ENCODE peak calls at places on chromosomes 5 and 9, in seven cellular contexts. E is heart right ventricle, O is PC-3, G is pancreas, K is mammary epithelial cell, A is psoas muscle, C is IMR-90. J is an unnamed sample.

GRCh38 chr9:18543406-18543965 is 69.5 kb downstream of the ADAMTSL1 start:
- DNase-seq in K (peak; percentile 58), O (peak; percentile 81), G (no peak), E (no peak), C (peak; percentile 76), A (no peak), J (peak; percentile 44)

GRCh38 chr9:81028504-81028903 is 660.8 kb downstream of the TLE1 start:
- DNase-seq in E (no peak), O (peak; percentile 91), C (peak; percentile 97), G (no peak), A (no peak), K (peak; percentile 96), J (no peak)

GRCh38 chr5:150278046-150278760 is 11.4 kb downstream of the CAMK2A start:
- DNase-seq in K (no peak), G (no peak), C (peak; percentile 40), E (no peak), O (no peak), A (no peak), J (no peak)

GRCh38 chr9:85703398-85703797 is 38.4 kb downstream of the AGTPBP1 start:
- DNase-seq in G (no peak), E (no peak), C (no peak), O (no peak), K (peak; percentile 19), A (no peak), J (no peak)

GRCh38 chr9:15909297-15909696 is 356.5 kb downstream of the CCDC171 start:
- DNase-seq in E (no peak), C (peak; percentile 11), K (peak; percentile 42), O (no peak), A (no peak), G (no peak), J (no peak)

GRCh38 chr9:79266986-79267385 is 304.8 kb upstream of the TLE4 start:
- DNase-seq in C (peak; percentile 46), K (no peak), A (no peak), G (no peak), O (no peak), E (no peak), J (no peak)

GRCh38 chr9:131631254-131631653 is 85.9 kb downstream of the PRRT1B start:
- DNase-seq in K (no peak), G (no peak), E (no peak), A (no peak), O (no peak), C (no peak), J (no peak)

GRCh38 chr5:177124486-177124991 is 9.0 kb upstream of the NSD1 start:
- DNase-seq in G (no peak), E (no peak), O (peak; percentile 49), C (no peak), A (no peak), K (no peak), J (peak; percentile 3)

GRCh38 chr5:140882591-140882899 is 621 bp downstream of the PCDHA13 start:
- DNase-seq in E (no peak), K (peak; percentile 49), G (no peak), A (no peak), O (peak; percentile 81), C (no peak), J (no peak)

GRCh38 chr5:51983161-51983560 is 599.9 kb downstream of the ISL1 start:
- DNase-seq in E (no peak), A (no peak), O (no peak), G (no peak), C (no peak), K (no peak), J (no peak)

GRCh38 chr9:123399803-123400378 is 43.9 kb downstream of the CRB2 start:
- DNase-seq in E (no peak), G (no peak), C (no peak), O (peak; percentile 10), A (no peak), K (no peak), J (no peak)

GRCh38 chr5:115377468-115378217 is 81.2 kb upstream of the CCDC112 start:
- DNase-seq in C (peak; percentile 94), O (peak; percentile 86), K (peak; percentile 66), G (no peak), E (peak; percentile 24), A (no peak), J (no peak)

GRCh38 chr5:168313596-168314204 is 22.3 kb downstream of the WWC1 start:
- DNase-seq in K (no peak), G (no peak), O (no peak), A (no peak), C (no peak), E (no peak), J (no peak)

GRCh38 chr9:130636648-130637020 is 27.8 kb upstream of the PRDM12 start:
- DNase-seq in K (no peak), E (no peak), G (no peak), A (no peak), O (no peak), C (no peak), J (no peak)

GRCh38 chr9:132595319-132595718 is 12.9 kb downstream of the BARHL1 start:
- DNase-seq in C (no peak), A (no peak), O (no peak), E (no peak), K (no peak), G (no peak), J (no peak)

GRCh38 chr5:132237141-132237540 is 9.5 kb upstream of the P4HA2 start:
- DNase-seq in C (peak; percentile 39), O (no peak), K (no peak), A (no peak), G (peak; percentile 5), E (no peak), J (peak; percentile 46)

DNA sequence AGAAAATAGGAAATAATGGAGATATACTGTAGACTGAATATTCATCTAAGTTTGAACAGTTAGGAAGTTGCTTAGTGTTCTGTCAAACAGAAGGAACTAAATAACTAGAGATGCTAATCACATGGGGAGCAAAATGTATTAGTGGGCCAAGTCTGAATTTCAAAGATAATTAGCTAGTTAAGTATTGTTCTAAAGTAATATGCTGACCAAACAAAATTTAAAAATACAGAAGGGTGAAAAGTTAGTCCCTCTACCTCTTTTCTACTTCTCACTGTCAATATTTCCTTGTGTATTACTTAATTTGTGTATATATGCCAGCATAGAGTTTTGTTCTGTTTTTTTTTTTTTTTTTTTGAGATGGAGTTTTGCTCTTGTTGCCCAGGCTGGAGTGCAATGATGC is 4.0 kb downstream of the MCCC2 start:
- DNase-seq in C (no peak), K (no peak), A (no peak), G (no peak), O (no peak), E (no peak), J (no peak)
- H3K4me1 ChIP-seq in C (peaks cover 2% of the 10 kb centered on the region), K (peaks cover 13% of the 10 kb centered on the region), A (peaks cover 14% of the 10 kb centered on the region), G (no peaks in the 10 kb centered on the region), O (peaks cover 20% of the 10 kb centered on the region), E (peaks cover 7% of the 10 kb centered on the region), J (peaks cover 6% of the 10 kb centered on the region)

GRCh38 chr9:94033383-94033782 is 50.9 kb upstream of the PTPDC1 start:
- DNase-seq in K (no peak), C (no peak), O (no peak), A (no peak), G (no peak), E (no peak), J (no peak)

GRCh38 chr9:94031380-94031779 is 52.9 kb upstream of the PTPDC1 start:
- DNase-seq in K (no peak), G (no peak), A (no peak), O (no peak), E (no peak), C (no peak), J (no peak)

GRCh38 chr9:94029932-94030317 is 54.3 kb upstream of the PTPDC1 start:
- DNase-seq in E (no peak), K (no peak), A (no peak), G (no peak), C (no peak), O (no peak), J (no peak)

GRCh38 chr9:94030318-94031179 is 53.7 kb upstream of the PTPDC1 start:
- DNase-seq in O (peak; percentile 81), A (peak; percentile 90), E (peak; percentile 88), G (peak; percentile 85), K (peak; percentile 85), C (peak; percentile 79), J (peak; percentile 92)

GRCh38 chr9:94031946-94032345 is 52.3 kb upstream of the PTPDC1 start:
- DNase-seq in G (no peak), E (no peak), O (no peak), K (no peak), A (no peak), C (no peak), J (no peak)
- H3K4me3 ChIP-seq in G (peak overlapping the region; percentile 83), E (peak overlapping the region; percentile 97), O (peak overlapping the region; percentile 86), K (no peak overlapping the region), A (peak overlapping the region; percentile 88), C (no peak overlapping the region), J (no peak overlapping the region)

GRCh38 chr5:91118802-91119201 is 264.3 kb downstream of the ARRDC3 start:
- DNase-seq in C (peak; percentile 35), A (no peak), G (no peak), O (no peak), K (no peak), E (no peak), J (no peak)

GRCh38 chr5:91111473-91112238 is 271.5 kb downstream of the ARRDC3 start:
- DNase-seq in C (no peak), E (no peak), K (no peak), G (no peak), A (no peak), O (no peak), J (no peak)

GRCh38 chr5:91119265-91119664 is 263.9 kb downstream of the ARRDC3 start:
- DNase-seq in G (no peak), C (no peak), K (no peak), E (no peak), A (no peak), O (no peak), J (no peak)

GRCh38 chr5:91110709-91111108 is 272.4 kb downstream of the ARRDC3 start:
- DNase-seq in O (no peak), A (no peak), C (peak; percentile 35), E (no peak), K (no peak), G (no peak), J (no peak)

GRCh38 chr5:91114658-91115057 is 268.5 kb downstream of the ARRDC3 start:
- DNase-seq in C (no peak), K (no peak), G (no peak), E (no peak), A (no peak), O (no peak), J (no peak)
- H3K27ac ChIP-seq in C (no peak overlapping the region), K (no peak overlapping the region), G (no peak overlapping the region), E (peak overlapping the region; percentile 63), A (no peak overlapping the region), O (no peak overlapping the region), J (no peak overlapping the region)

DNA sequence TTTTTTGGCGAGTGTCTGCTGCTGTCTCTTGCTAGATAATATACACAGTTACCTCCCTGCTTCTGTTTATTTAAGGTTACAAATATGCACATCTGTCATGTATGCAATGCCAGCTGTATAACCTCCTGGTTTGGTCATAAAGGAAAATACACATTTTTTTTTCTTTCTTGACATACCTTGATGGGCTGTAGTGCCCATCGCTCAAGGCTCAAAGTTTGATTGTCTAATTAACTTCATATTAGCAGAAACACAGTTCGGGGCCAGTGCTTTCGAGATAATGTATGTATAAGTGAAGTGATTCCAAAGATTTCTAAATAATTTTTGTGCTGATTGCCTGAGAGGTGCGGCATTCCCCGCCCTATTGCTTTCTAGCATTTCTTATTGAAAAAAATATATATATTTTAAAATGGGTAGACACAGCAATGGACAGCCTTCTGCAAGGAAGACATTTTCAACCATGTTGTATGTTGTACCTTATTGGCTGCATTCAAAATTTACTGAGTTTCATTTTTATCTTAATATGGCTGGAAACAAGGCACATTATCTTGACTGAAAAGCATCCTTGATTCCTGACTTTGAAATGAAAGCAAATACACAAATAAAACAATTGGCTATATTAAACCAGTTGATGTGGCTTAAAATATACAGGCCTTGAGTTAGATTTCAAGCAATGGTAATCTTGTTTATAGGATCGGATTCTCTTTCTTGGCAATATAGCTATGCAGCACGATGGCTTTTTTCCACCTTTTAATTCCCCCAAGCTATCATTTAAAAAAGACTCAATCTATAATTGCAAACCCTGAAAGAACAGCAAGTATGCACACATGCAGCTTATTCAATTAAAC is 206.1 kb downstream of the MEF2C start:
- DNase-seq in K (no peak), C (no peak), O (no peak), G (no peak), A (no peak), E (no peak), J (no peak)
- H3K4me1 ChIP-seq in K (peaks cover 17% of the 10 kb centered on the region), C (no peaks in the 10 kb centered on the region), O (peaks cover 6% of the 10 kb centered on the region), G (no peaks in the 10 kb centered on the region), A (peaks cover 21% of the 10 kb centered on the region), E (peaks cover 30% of the 10 kb centered on the region), J (no peaks in the 10 kb centered on the region)